ENCODE peak calls at places on chromosomes 2 and 18, in five cellular contexts. Z is body of pancreas, X is stomach, F is heart left ventricle, D is transverse colon. J is an unnamed sample.

GRCh38 chr2:205865794-205866490 is 183.6 kb downstream of the NRP2 start:
- DNase-seq in Z (peak), D (no peak), X (no peak), F (no peak), J (peak)

GRCh38 chr2:127083819-127084503 is 23.0 kb downstream of the BIN1 start:
- DNase-seq in D (peak), Z (peak), X (peak), F (peak), J (peak)

GRCh38 chr2:157107877-157108276 is 149.6 kb upstream of the GALNT5 start:
- DNase-seq in D (peak), Z (peak), X (no peak), F (no peak), J (no peak)

GRCh38 chr2:53422979-53423378 is 344.6 kb upstream of the CHAC2 start:
- DNase-seq in X (peak), F (no peak), D (peak), Z (peak), J (peak)

GRCh38 chr2:7672027-7672684 is 754.9 kb downstream of the RNF144A start:
- DNase-seq in X (peak), Z (peak), F (no peak), D (peak), J (peak)

GRCh38 chr2:219836647-219837177 is 209.3 kb downstream of the SLC4A3 start:
- DNase-seq in X (no peak), F (no peak), D (no peak), Z (peak), J (no peak)

GRCh38 chr2:178796079-178796677 is 11.0 kb downstream of the TTN start:
- DNase-seq in X (no peak), D (no peak), F (no peak), Z (no peak), J (no peak)

GRCh38 chr2:145591109-145591809 is 1071.3 kb upstream of the ZEB2 start:
- DNase-seq in Z (no peak), D (no peak), X (no peak), F (no peak), J (no peak)

GRCh38 chr18:77376043-77376732 is 126.5 kb downstream of the GALR1 start:
- DNase-seq in F (no peak), Z (peak), X (no peak), D (no peak), J (no peak)

GRCh38 chr2:189865836-189866235 is 81.6 kb downstream of the PMS1 start:
- DNase-seq in X (no peak), D (no peak), F (no peak), Z (no peak), J (no peak)

GRCh38 chr18:25016181-25016580 is 335.8 kb downstream of the ZNF521 start:
- DNase-seq in F (no peak), D (no peak), Z (no peak), X (no peak), J (no peak)

GRCh38 chr18:25019946-25020345 is 332.0 kb downstream of the ZNF521 start:
- DNase-seq in Z (no peak), X (no peak), D (no peak), F (no peak), J (no peak)

GRCh38 chr18:25016666-25017065 is 335.3 kb downstream of the ZNF521 start:
- DNase-seq in D (no peak), F (no peak), X (no peak), Z (peak), J (no peak)

DNA sequence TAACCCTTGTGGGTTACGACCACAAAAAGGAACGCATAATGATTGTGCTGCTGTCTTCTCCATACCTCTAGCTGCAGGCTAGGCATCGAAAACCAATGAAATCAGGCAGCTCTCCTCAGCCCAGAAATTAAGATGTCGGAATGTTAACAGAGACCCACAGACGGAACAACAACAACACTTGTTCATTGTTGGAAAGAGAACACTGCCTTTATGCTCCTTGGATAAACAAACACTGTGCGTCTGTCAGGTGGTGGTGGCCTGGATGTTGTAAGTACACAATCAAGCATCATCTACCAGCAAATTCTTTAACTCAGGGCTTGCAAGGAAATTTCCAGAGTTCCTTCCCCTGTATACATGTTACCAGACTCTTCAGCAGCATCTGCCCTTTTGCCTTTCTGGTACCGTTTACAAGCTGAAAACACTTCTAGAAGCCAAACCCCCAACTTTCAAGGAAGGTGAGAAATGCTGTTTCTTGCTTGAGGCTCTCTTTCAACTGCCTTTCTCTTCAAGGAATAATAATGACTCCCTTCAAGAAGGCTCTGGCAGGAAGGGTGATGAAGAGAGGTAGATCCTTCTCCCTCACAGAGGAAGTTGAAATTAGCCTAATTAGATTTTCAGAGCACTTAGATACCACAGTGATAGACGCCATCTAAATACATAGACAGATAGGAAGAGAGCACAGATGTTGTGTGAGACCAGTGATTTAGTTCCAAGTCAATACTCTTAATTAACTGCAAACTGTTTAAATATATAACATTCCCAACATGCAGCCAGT is 332.7 kb downstream of the ZNF521 start:
- DNase-seq in F (no peak), Z (no peak), X (no peak), D (no peak), J (no peak)
- H3K27ac ChIP-seq in F (no peak), Z (no peak), X (no peak), D (no peak), J (no peak)

GRCh38 chr2:241149925-241150659 is at the start of gene PPP1R7:
- DNase-seq in Z (peak), F (peak), D (peak), X (peak), J (peak)
- H3K27ac ChIP-seq in Z (peak), F (peak), D (peak), X (peak), J (peak)

DNA sequence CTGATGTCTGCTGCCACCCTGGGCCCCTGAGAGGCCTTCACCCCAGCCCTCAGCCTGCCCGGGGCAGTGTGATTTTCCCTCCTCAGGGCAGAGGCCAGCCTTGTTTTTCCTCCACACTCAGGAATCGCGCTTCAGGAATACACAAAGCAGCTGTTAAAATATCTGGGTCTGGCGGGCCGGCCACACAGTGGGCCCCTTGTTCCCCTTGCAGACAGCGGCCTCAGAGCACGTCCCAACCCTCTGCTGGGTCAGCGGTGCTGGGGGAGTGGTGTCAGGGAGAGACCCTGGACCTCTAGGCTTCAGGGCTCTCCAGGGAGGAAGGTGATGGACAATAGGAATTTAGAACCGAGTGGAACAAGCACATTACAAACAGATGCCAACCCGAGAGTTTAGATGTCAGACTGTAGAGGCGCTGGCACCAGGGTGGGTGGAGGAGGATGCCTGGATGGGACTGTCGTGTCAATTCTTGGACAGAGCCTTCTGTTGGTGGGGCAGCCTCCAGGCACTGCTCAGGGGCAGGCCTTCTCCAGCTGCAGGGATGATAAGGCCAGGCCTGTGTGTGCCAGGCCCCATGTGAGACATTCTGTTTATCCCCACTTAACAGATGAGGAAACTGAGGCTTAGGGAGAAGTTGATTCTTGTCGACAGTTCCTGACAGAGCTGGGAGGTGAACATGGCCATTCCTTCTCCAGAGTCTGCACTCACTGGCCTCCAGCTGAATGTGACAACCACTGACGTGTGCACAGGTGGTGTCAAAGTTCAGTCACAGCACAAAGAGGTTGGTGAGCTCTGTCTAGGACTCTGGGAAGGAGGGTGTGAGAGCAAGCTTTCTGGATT is 52.1 kb downstream of the GLI2 start:
- DNase-seq in Z (no peak), F (no peak), D (no peak), X (no peak), J (no peak)
- H3K27ac ChIP-seq in Z (no peak), F (no peak), D (no peak), X (peak), J (no peak)

GRCh38 chr18:44792456-44793080 is 111.9 kb downstream of the SETBP1 start:
- DNase-seq in Z (no peak), F (no peak), D (no peak), X (no peak), J (no peak)

GRCh38 chr18:44791520-44791919 is 110.8 kb downstream of the SETBP1 start:
- DNase-seq in D (no peak), X (no peak), Z (no peak), F (peak), J (no peak)

GRCh38 chr18:44789704-44790103 is 109.0 kb downstream of the SETBP1 start:
- DNase-seq in Z (no peak), F (peak), D (no peak), X (no peak), J (peak)

GRCh38 chr18:44793186-44793585 is 112.5 kb downstream of the SETBP1 start:
- DNase-seq in F (no peak), Z (no peak), X (no peak), D (no peak), J (no peak)

DNA sequence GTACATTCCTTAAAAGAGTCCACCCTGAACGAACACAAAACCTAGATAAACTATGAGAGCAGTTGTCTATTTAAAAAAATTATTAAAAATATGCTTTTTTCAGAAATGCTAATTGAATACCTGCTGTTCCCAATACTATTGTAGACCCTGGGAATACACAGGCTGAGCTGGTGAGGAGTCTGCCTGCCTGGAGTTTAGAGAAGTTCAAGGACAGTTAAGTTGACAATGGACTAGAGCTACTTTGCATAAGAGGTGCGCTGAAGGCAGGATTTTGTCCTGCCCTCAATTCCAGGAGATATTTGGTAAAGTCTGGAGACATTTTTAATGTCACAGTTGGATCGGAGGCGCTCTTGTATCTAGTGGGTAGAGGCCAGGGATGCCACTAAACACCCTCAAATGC is 110.2 kb downstream of the SETBP1 start:
- DNase-seq in D (no peak), X (no peak), Z (no peak), F (no peak), J (no peak)
- H3K27ac ChIP-seq in D (peak), X (peak), Z (no peak), F (peak), J (peak)

DNA sequence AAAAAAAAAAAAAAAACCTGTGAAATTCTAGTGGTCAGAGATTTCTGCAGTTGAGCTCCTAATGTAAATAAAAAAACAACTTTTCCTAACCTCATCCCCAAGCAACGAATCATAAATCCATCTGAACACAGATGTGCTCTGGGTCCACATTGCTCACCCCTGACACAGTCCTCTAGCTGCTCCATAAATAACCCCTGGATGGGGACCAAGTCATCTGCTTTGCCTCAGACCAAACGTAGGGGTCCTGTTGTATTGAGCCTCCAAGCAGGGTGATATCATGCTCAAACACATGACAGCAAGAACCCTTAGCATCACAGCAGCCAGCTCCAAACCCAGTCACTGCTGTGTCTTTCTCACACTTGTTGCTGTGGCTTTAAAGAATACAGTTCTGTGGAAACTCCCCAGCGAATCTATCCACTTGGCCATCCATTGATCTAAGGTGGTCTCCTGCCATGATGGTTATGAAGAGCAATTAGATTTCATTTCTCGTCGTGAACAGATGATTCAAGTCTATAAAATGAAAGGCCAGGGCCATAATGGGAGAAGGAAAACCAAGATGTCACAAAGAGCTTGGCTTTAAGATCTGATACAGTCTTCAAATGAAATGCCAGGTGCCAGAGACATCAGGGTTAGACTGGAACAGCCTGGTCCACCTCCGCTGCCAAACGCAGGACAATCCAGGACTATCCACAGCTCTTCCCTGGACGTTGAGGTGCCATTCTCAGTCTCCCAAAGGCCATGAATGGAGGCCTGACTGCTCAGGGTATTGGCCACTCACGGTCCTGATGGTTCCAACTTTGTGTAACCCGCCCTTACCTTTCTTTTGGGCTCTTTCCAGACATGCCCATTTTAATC is 39.0 kb downstream of the TBC1D8 start:
- DNase-seq in D (no peak), Z (no peak), F (peak), X (no peak), J (no peak)
- H3K27ac ChIP-seq in D (no peak), Z (peak), F (peak), X (peak), J (no peak)

GRCh38 chr2:43090317-43090716 is 136.1 kb downstream of the ZFP36L2 start:
- DNase-seq in D (no peak), F (no peak), Z (no peak), X (no peak), J (no peak)

GRCh38 chr2:43088148-43089073 is 138.0 kb downstream of the ZFP36L2 start:
- DNase-seq in Z (no peak), D (no peak), F (no peak), X (no peak), J (no peak)

GRCh38 chr2:43084699-43085091 is 141.7 kb downstream of the ZFP36L2 start:
- DNase-seq in X (peak), D (no peak), F (peak), Z (peak), J (peak)

GRCh38 chr2:43086451-43087221 is 139.8 kb downstream of the ZFP36L2 start:
- DNase-seq in F (peak), Z (no peak), X (no peak), D (peak), J (no peak)

GRCh38 chr2:43087413-43087812 is 139.0 kb downstream of the ZFP36L2 start:
- DNase-seq in D (no peak), Z (no peak), X (no peak), F (no peak), J (no peak)
- H3K27ac ChIP-seq in D (peak), Z (peak), X (peak), F (peak), J (peak)

DNA sequence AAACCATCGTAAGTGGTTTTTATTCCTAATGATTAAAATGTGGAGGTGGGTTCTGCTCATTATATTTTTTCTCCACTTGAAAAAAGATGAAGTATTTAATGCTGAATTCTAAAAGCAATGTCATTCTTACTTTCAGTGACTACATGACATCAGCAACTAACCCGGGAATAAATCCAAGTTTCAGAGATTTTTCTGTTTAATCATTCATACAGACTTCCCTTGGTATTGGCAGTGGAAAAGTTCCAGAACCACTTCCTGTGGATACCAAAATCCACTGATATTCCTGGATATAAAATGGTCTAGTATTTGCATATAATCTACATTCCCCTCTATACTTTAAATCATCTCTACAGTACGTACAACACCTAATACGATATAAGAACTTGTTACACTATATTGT is 128.6 kb downstream of the ZNF532 start:
- DNase-seq in Z (no peak), X (no peak), F (no peak), D (no peak), J (no peak)
- H3K27ac ChIP-seq in Z (no peak), X (peak), F (peak), D (peak), J (peak)

GRCh38 chr2:74372674-74373073 is 7.4 kb downstream of the DCTN1 start:
- DNase-seq in Z (no peak), F (no peak), D (no peak), X (no peak), J (no peak)
- H3K27ac ChIP-seq in Z (no peak), F (no peak), D (no peak), X (peak), J (no peak)